ENCODE peak calls at places on chromosome 10, in ten cellular contexts. One of them, this sample, is unnamed.

GRCh38 chr10:128044961-128045832 is 81.0 kb downstream of the MKI67 start:
- DNase-seq in endothelial cell of umbilical vein: no peak
- DNase-seq in activated CD8-positive, alpha-beta memory T cell treated with anti-CD3 and anti-CD28 coated beads for 1 hour: no peak
- DNase-seq in midbrain: no peak
- DNase-seq in Calu3: no peak
- DNase-seq in HepG2: no peak
- DNase-seq in amniotic stem cell: no peak
- DNase-seq in NCI-H345: no peak
- DNase-seq in NCI-H1417: no peak
- DNase-seq in hypothalamus: no peak
- DNase-seq in this sample: no peak

GRCh38 chr10:126499744-126500143 is 111.5 kb upstream of the ADAM12 start:
- DNase-seq in endothelial cell of umbilical vein: no peak
- DNase-seq in activated CD8-positive, alpha-beta memory T cell treated with anti-CD3 and anti-CD28 coated beads for 1 hour: no peak
- DNase-seq in midbrain: no peak
- DNase-seq in Calu3: no peak
- DNase-seq in HepG2: no peak
- DNase-seq in amniotic stem cell: no peak
- DNase-seq in NCI-H345: no peak
- DNase-seq in NCI-H1417: no peak
- DNase-seq in hypothalamus: no peak
- DNase-seq in this sample: no peak

GRCh38 chr10:62545667-62546066 is 171.5 kb downstream of the ZNF365 start:
- DNase-seq in endothelial cell of umbilical vein: no peak
- DNase-seq in activated CD8-positive, alpha-beta memory T cell treated with anti-CD3 and anti-CD28 coated beads for 1 hour: no peak
- DNase-seq in midbrain: no peak
- DNase-seq in Calu3: no peak
- DNase-seq in HepG2: no peak
- DNase-seq in amniotic stem cell: no peak
- DNase-seq in NCI-H345: no peak
- DNase-seq in NCI-H1417: no peak
- DNase-seq in hypothalamus: no peak
- DNase-seq in this sample: no peak

GRCh38 chr10:59733321-59733720 is 19.9 kb downstream of the MRLN start:
- DNase-seq in endothelial cell of umbilical vein: no peak
- DNase-seq in activated CD8-positive, alpha-beta memory T cell treated with anti-CD3 and anti-CD28 coated beads for 1 hour: no peak
- DNase-seq in midbrain: no peak
- DNase-seq in Calu3: no peak
- DNase-seq in HepG2: no peak
- DNase-seq in amniotic stem cell: no peak
- DNase-seq in NCI-H345: no peak
- DNase-seq in NCI-H1417: no peak
- DNase-seq in hypothalamus: no peak
- DNase-seq in this sample: no peak

GRCh38 chr10:125062244-125063208 is 97.8 kb downstream of the CTBP2 start:
- DNase-seq in endothelial cell of umbilical vein: no peak
- DNase-seq in activated CD8-positive, alpha-beta memory T cell treated with anti-CD3 and anti-CD28 coated beads for 1 hour: no peak
- DNase-seq in midbrain: peak
- DNase-seq in Calu3: no peak
- DNase-seq in HepG2: no peak
- DNase-seq in amniotic stem cell: no peak
- DNase-seq in NCI-H345: no peak
- DNase-seq in NCI-H1417: no peak
- DNase-seq in hypothalamus: no peak
- DNase-seq in this sample: no peak

GRCh38 chr10:16472828-16473227 is 36.0 kb downstream of the PTER start:
- DNase-seq in endothelial cell of umbilical vein: no peak
- DNase-seq in activated CD8-positive, alpha-beta memory T cell treated with anti-CD3 and anti-CD28 coated beads for 1 hour: no peak
- DNase-seq in midbrain: no peak
- DNase-seq in Calu3: no peak
- DNase-seq in HepG2: no peak
- DNase-seq in amniotic stem cell: no peak
- DNase-seq in NCI-H345: no peak
- DNase-seq in NCI-H1417: no peak
- DNase-seq in hypothalamus: no peak
- DNase-seq in this sample: no peak

GRCh38 chr10:21184216-21184615 is 287.1 kb upstream of the NEBL start:
- DNase-seq in endothelial cell of umbilical vein: peak
- DNase-seq in activated CD8-positive, alpha-beta memory T cell treated with anti-CD3 and anti-CD28 coated beads for 1 hour: no peak
- DNase-seq in midbrain: no peak
- DNase-seq in Calu3: no peak
- DNase-seq in HepG2: no peak
- DNase-seq in amniotic stem cell: no peak
- DNase-seq in NCI-H345: peak
- DNase-seq in NCI-H1417: peak
- DNase-seq in hypothalamus: no peak
- DNase-seq in this sample: no peak

GRCh38 chr10:91071786-91072185 is 148.7 kb upstream of the PCGF5 start:
- DNase-seq in endothelial cell of umbilical vein: no peak
- DNase-seq in activated CD8-positive, alpha-beta memory T cell treated with anti-CD3 and anti-CD28 coated beads for 1 hour: no peak
- DNase-seq in midbrain: no peak
- DNase-seq in Calu3: no peak
- DNase-seq in HepG2: no peak
- DNase-seq in amniotic stem cell: no peak
- DNase-seq in NCI-H345: no peak
- DNase-seq in NCI-H1417: no peak
- DNase-seq in hypothalamus: no peak
- DNase-seq in this sample: no peak

GRCh38 chr10:70426835-70427234 is 14.6 kb downstream of the NODAL start:
- DNase-seq in endothelial cell of umbilical vein: no peak
- DNase-seq in activated CD8-positive, alpha-beta memory T cell treated with anti-CD3 and anti-CD28 coated beads for 1 hour: no peak
- DNase-seq in midbrain: no peak
- DNase-seq in Calu3: no peak
- DNase-seq in HepG2: no peak
- DNase-seq in amniotic stem cell: no peak
- DNase-seq in NCI-H345: no peak
- DNase-seq in NCI-H1417: no peak
- DNase-seq in hypothalamus: no peak
- DNase-seq in this sample: no peak

GRCh38 chr10:12503311-12503710 is 154.0 kb downstream of the CAMK1D start:
- DNase-seq in endothelial cell of umbilical vein: no peak
- DNase-seq in activated CD8-positive, alpha-beta memory T cell treated with anti-CD3 and anti-CD28 coated beads for 1 hour: no peak
- DNase-seq in midbrain: no peak
- DNase-seq in Calu3: no peak
- DNase-seq in HepG2: no peak
- DNase-seq in amniotic stem cell: no peak
- DNase-seq in NCI-H345: peak
- DNase-seq in NCI-H1417: peak
- DNase-seq in hypothalamus: no peak
- DNase-seq in this sample: no peak

This sample was measured in LoVo.